ENCODE peak calls at places on chromosomes 12 and 14, in nine cellular contexts. L is naive thymus-derived CD8-positive, alpha-beta T cell; F is heart left ventricle; N is astrocyte of the spinal cord; X is COR-L47; G is anterior cingulate cortex; Z is stimulated activated CD8-positive, alpha-beta memory T cell treated with anti-CD3 and anti-CD28 coated beads, Interleukin-4, amount 100 ng/mL, for 1 hour; W is A172; V is astrocyte of the cerebellum. R is an unnamed sample.

GRCh38 chr12:126369487-126370463 is 1304.5 kb downstream of the AACS start:
- DNase-seq in X (no peak), W (peak), G (no peak), N (peak), V (peak), F (no peak), L (no peak), Z (no peak), R (no peak)

GRCh38 chr12:118850244-118850825 is 131.0 kb upstream of the SRRM4 start:
- DNase-seq in G (no peak), Z (no peak), W (no peak), X (no peak), V (no peak), N (no peak), F (no peak), L (no peak), R (no peak)

GRCh38 chr12:79883216-79883615 is 51.7 kb downstream of the PPP1R12A start:
- DNase-seq in N (peak), X (no peak), W (peak), L (no peak), Z (no peak), G (no peak), V (peak), F (no peak), R (no peak)

GRCh38 chr12:112126000-112126431 is 656 bp downstream of the TRAFD1 start:
- DNase-seq in G (no peak), N (peak), X (no peak), Z (no peak), W (no peak), F (no peak), V (no peak), L (peak), R (no peak)

GRCh38 chr12:39105111-39105510 is 199.7 kb upstream of the CPNE8 start:
- DNase-seq in N (peak), F (no peak), Z (no peak), W (no peak), L (no peak), X (no peak), G (no peak), V (no peak), R (no peak)

GRCh38 chr12:65875635-65876034 is 51.4 kb downstream of the HMGA2 start:
- DNase-seq in N (peak), F (no peak), Z (no peak), X (no peak), L (no peak), G (no peak), V (no peak), W (peak), R (no peak)

GRCh38 chr12:89350661-89351488 is 1.4 kb downstream of the DUSP6 start:
- DNase-seq in W (peak), V (no peak), G (no peak), F (no peak), X (no peak), N (peak), L (peak), Z (no peak), R (no peak)

GRCh38 chr12:9378430-9378835 is 170.2 kb upstream of the PZP start:
- DNase-seq in W (no peak), F (no peak), V (no peak), L (no peak), N (no peak), Z (no peak), X (no peak), G (no peak), R (no peak)

GRCh38 chr14:103400537-103400936 is 15.3 kb downstream of the MARK3 start:
- DNase-seq in V (no peak), L (no peak), W (no peak), Z (no peak), G (no peak), N (no peak), X (no peak), F (no peak), R (no peak)

GRCh38 chr14:70047598-70048312 is 141.0 kb downstream of the SLC8A3 start:
- DNase-seq in F (no peak), V (no peak), G (no peak), N (no peak), W (no peak), Z (no peak), L (no peak), X (no peak), R (no peak)

GRCh38 chr12:1848146-1848545 is 27.8 kb downstream of the LRTM2 start:
- DNase-seq in F (no peak), L (no peak), V (no peak), W (no peak), Z (no peak), X (no peak), N (no peak), G (no peak), R (no peak)

GRCh38 chr14:75323571-75323970 is 44.9 kb downstream of the FOS start:
- DNase-seq in G (no peak), W (no peak), V (no peak), N (no peak), Z (no peak), X (no peak), L (no peak), F (no peak), R (no peak)

GRCh38 chr12:26651566-26652188 is 181.3 kb downstream of the ITPR2 start:
- DNase-seq in Z (no peak), G (no peak), W (peak), N (peak), V (peak), F (no peak), X (peak), L (peak), R (peak)

GRCh38 chr14:103519043-103519836 is 3.4 kb downstream of the CKB start:
- DNase-seq in Z (no peak), W (no peak), L (no peak), F (no peak), X (no peak), V (no peak), N (no peak), G (no peak), R (no peak)

GRCh38 chr12:26630546-26631027 is 202.4 kb downstream of the ITPR2 start:
- DNase-seq in V (peak), G (no peak), X (no peak), W (peak), N (peak), Z (no peak), L (no peak), F (no peak), R (no peak)

GRCh38 chr14:101252443-101253214 is 308.7 kb upstream of the DIO3 start:
- DNase-seq in N (no peak), W (no peak), X (no peak), G (no peak), F (no peak), V (no peak), L (no peak), Z (no peak), R (no peak)

GRCh38 chr12:24911284-24911791 is 37.6 kb downstream of the BCAT1 start:
- DNase-seq in V (peak), Z (no peak), W (peak), L (no peak), F (no peak), X (no peak), G (no peak), N (peak), R (no peak)

GRCh38 chr14:22225526-22226133 is 363.4 kb downstream of the DAD1 start:
- DNase-seq in W (no peak), Z (no peak), G (no peak), F (no peak), V (peak), X (no peak), N (peak), L (no peak), R (no peak)

GRCh38 chr14:69999246-69999645 is 120.0 kb downstream of the SMOC1 start:
- DNase-seq in L (no peak), Z (no peak), G (no peak), X (peak), V (peak), F (no peak), N (peak), W (peak), R (no peak)

GRCh38 chr12:84803661-84804060 is 108.9 kb downstream of the SLC6A15 start:
- DNase-seq in N (no peak), F (no peak), V (no peak), G (no peak), X (no peak), Z (no peak), W (no peak), L (no peak), R (no peak)

R was measured in GM12878.